ENCODE peak calls at places on chromosome 18, in eight cellular contexts. One of them, this sample, is unnamed. For H3K9me2 and H3K4me1, the result is how much of the 10 kb centered on the place peaks cover.

GRCh38 chr18:67410671-67411070 is 105.8 kb downstream of the DSEL start:
- DNase-seq in PC-9: no peak
- DNase-seq in PC-3: no peak
- DNase-seq in HCT116: no peak
- DNase-seq in GM23338: no peak
- DNase-seq in hepatocyte: no peak
- DNase-seq in Karpas-422: no peak
- DNase-seq in SK-N-SH: no peak
- DNase-seq in this sample: peak

GRCh38 chr18:22282311-22283235 is 113.2 kb downstream of the GATA6 start:
- DNase-seq in PC-9: peak
- DNase-seq in PC-3: peak
- DNase-seq in HCT116: peak
- DNase-seq in GM23338: peak
- DNase-seq in hepatocyte: peak
- DNase-seq in Karpas-422: no peak
- DNase-seq in SK-N-SH: no peak
- DNase-seq in this sample: peak

GRCh38 chr18:11309172-11309571 is 159.8 kb upstream of the PIEZO2 start:
- DNase-seq in PC-9: no peak
- DNase-seq in PC-3: peak
- DNase-seq in HCT116: peak
- DNase-seq in GM23338: peak
- DNase-seq in hepatocyte: no peak
- DNase-seq in Karpas-422: peak
- DNase-seq in SK-N-SH: no peak
- DNase-seq in this sample: peak

GRCh38 chr18:183769-184168 is 25.4 kb downstream of the USP14 start:
- DNase-seq in PC-9: no peak
- DNase-seq in PC-3: no peak
- DNase-seq in HCT116: no peak
- DNase-seq in GM23338: no peak
- DNase-seq in hepatocyte: no peak
- DNase-seq in Karpas-422: no peak
- DNase-seq in SK-N-SH: peak
- DNase-seq in this sample: peak

GRCh38 chr18:59918320-59918755 is 18.5 kb downstream of the PMAIP1 start:
- DNase-seq in PC-9: peak
- DNase-seq in PC-3: peak
- DNase-seq in HCT116: peak
- DNase-seq in GM23338: no peak
- DNase-seq in hepatocyte: peak
- DNase-seq in Karpas-422: peak
- DNase-seq in SK-N-SH: peak
- DNase-seq in this sample: peak

GRCh38 chr18:49669403-49669802 is 107.5 kb downstream of the LIPG start:
- DNase-seq in PC-9: no peak
- DNase-seq in PC-3: no peak
- DNase-seq in HCT116: no peak
- DNase-seq in GM23338: no peak
- DNase-seq in hepatocyte: no peak
- DNase-seq in Karpas-422: no peak
- DNase-seq in SK-N-SH: no peak
- DNase-seq in this sample: no peak

GRCh38 chr18:65439184-65439583 is 311.6 kb upstream of the CDH7 start:
- DNase-seq in PC-9: no peak
- DNase-seq in PC-3: peak
- DNase-seq in HCT116: no peak
- DNase-seq in GM23338: peak
- DNase-seq in hepatocyte: peak
- DNase-seq in Karpas-422: peak
- DNase-seq in SK-N-SH: peak
- DNase-seq in this sample: no peak

GRCh38 chr18:27461957-27462356 is 276.8 kb upstream of the CHST9 start:
- DNase-seq in PC-9: no peak
- DNase-seq in PC-3: no peak
- DNase-seq in HCT116: no peak
- DNase-seq in GM23338: no peak
- DNase-seq in hepatocyte: no peak
- DNase-seq in Karpas-422: no peak
- DNase-seq in SK-N-SH: no peak
- DNase-seq in this sample: no peak

GRCh38 chr18:44180683-44181082 is 500.0 kb upstream of the SETBP1 start:
- DNase-seq in PC-9: no peak
- DNase-seq in PC-3: peak
- DNase-seq in HCT116: no peak
- DNase-seq in GM23338: no peak
- DNase-seq in hepatocyte: no peak
- DNase-seq in Karpas-422: no peak
- DNase-seq in SK-N-SH: no peak
- DNase-seq in this sample: peak

GRCh38 chr18:76351961-76352581 is 143.0 kb downstream of the ZNF516 start:
- DNase-seq in PC-9: peak
- DNase-seq in PC-3: peak
- DNase-seq in HCT116: no peak
- DNase-seq in GM23338: peak
- DNase-seq in hepatocyte: peak
- DNase-seq in Karpas-422: no peak
- DNase-seq in SK-N-SH: peak
- DNase-seq in this sample: peak
- H3K9me2 ChIP-seq in PC-9: under half
- H3K9me2 ChIP-seq in PC-3: under half
- H3K9me2 ChIP-seq in HCT116: under half
- H3K9me2 ChIP-seq in GM23338: under half
- H3K9me2 ChIP-seq in hepatocyte: under half
- H3K9me2 ChIP-seq in Karpas-422: under half
- H3K9me2 ChIP-seq in SK-N-SH: under half
- H3K9me2 ChIP-seq in this sample: under half

GRCh38 chr18:47773931-47774330 is 156.5 kb downstream of the SMAD2 start:
- DNase-seq in PC-9: no peak
- DNase-seq in PC-3: no peak
- DNase-seq in HCT116: no peak
- DNase-seq in GM23338: no peak
- DNase-seq in hepatocyte: no peak
- DNase-seq in Karpas-422: no peak
- DNase-seq in SK-N-SH: no peak
- DNase-seq in this sample: no peak

GRCh38 chr18:47775961-47776360 is 154.5 kb downstream of the SMAD2 start:
- DNase-seq in PC-9: no peak
- DNase-seq in PC-3: peak
- DNase-seq in HCT116: no peak
- DNase-seq in GM23338: peak
- DNase-seq in hepatocyte: no peak
- DNase-seq in Karpas-422: peak
- DNase-seq in SK-N-SH: no peak
- DNase-seq in this sample: peak

GRCh38 chr18:47771922-47772321 is 158.5 kb downstream of the SMAD2 start:
- DNase-seq in PC-9: no peak
- DNase-seq in PC-3: no peak
- DNase-seq in HCT116: no peak
- DNase-seq in GM23338: no peak
- DNase-seq in hepatocyte: no peak
- DNase-seq in Karpas-422: no peak
- DNase-seq in SK-N-SH: no peak
- DNase-seq in this sample: no peak

GRCh38 chr18:47767699-47768098 is 162.8 kb downstream of the SMAD2 start:
- DNase-seq in PC-9: no peak
- DNase-seq in PC-3: no peak
- DNase-seq in HCT116: no peak
- DNase-seq in GM23338: no peak
- DNase-seq in hepatocyte: no peak
- DNase-seq in Karpas-422: peak
- DNase-seq in SK-N-SH: no peak
- DNase-seq in this sample: no peak

DNA sequence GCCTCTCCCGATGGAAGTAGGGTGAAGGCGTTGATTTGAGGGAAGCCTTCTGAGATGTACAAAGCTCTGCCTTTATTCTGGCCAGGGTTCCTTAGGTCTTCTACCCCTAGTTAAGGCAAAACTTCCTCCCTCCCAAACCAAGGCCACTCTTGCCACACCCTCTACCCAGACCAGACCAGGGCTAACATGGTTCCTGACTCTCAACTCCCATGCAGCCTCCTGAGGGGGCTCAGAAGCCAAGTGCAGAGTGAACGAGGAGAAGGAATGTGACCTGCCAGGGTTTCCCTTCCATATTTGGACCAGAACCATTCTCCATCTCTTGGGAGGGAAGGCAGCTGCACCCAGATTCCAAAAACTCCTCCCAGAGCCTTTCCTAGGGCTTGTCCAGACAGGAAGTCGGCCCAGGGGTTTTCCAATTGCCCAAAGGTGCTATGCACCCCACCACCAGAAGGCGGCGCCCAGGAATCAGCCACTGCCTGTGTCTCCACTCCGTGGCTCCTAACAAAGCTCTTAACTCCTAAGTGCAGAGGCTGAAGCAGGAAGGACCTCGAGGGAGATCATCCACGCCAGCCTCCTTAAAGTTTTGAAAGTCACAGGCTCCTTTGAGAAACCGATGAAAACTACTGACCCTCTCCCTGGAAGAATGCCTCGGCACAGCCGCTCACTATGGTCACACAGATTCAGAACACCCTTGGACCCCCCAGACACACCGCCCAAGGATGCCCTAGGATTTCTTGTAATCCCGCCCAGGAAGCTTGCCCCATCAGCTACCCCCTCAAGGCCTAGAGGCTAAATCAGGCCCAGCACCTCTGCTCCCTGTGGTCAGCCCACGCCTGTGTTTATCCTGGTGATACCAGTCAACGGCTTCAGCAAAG is 157.8 kb downstream of the SMAD2 start:
- DNase-seq in PC-9: peak
- DNase-seq in PC-3: peak
- DNase-seq in HCT116: peak
- DNase-seq in GM23338: peak
- DNase-seq in hepatocyte: peak
- DNase-seq in Karpas-422: peak
- DNase-seq in SK-N-SH: no peak
- DNase-seq in this sample: peak
- H2AFZ ChIP-seq in PC-9: no peak
- H2AFZ ChIP-seq in PC-3: no peak
- H2AFZ ChIP-seq in HCT116: peak
- H2AFZ ChIP-seq in GM23338: peak
- H2AFZ ChIP-seq in hepatocyte: no peak
- H2AFZ ChIP-seq in Karpas-422: no peak
- H2AFZ ChIP-seq in SK-N-SH: no peak
- H2AFZ ChIP-seq in this sample: peak

GRCh38 chr18:77528877-77529276 is 279.2 kb downstream of the GALR1 start:
- DNase-seq in PC-9: no peak
- DNase-seq in PC-3: no peak
- DNase-seq in HCT116: no peak
- DNase-seq in GM23338: no peak
- DNase-seq in hepatocyte: no peak
- DNase-seq in Karpas-422: no peak
- DNase-seq in SK-N-SH: no peak
- DNase-seq in this sample: no peak

GRCh38 chr18:77530732-77531131 is 281.1 kb downstream of the GALR1 start:
- DNase-seq in PC-9: no peak
- DNase-seq in PC-3: no peak
- DNase-seq in HCT116: no peak
- DNase-seq in GM23338: no peak
- DNase-seq in hepatocyte: no peak
- DNase-seq in Karpas-422: no peak
- DNase-seq in SK-N-SH: no peak
- DNase-seq in this sample: no peak

GRCh38 chr18:77526962-77527361 is 277.3 kb downstream of the GALR1 start:
- DNase-seq in PC-9: no peak
- DNase-seq in PC-3: no peak
- DNase-seq in HCT116: no peak
- DNase-seq in GM23338: no peak
- DNase-seq in hepatocyte: no peak
- DNase-seq in Karpas-422: no peak
- DNase-seq in SK-N-SH: no peak
- DNase-seq in this sample: no peak

GRCh38 chr18:77524909-77525308 is 275.3 kb downstream of the GALR1 start:
- DNase-seq in PC-9: no peak
- DNase-seq in PC-3: no peak
- DNase-seq in HCT116: no peak
- DNase-seq in GM23338: no peak
- DNase-seq in hepatocyte: no peak
- DNase-seq in Karpas-422: no peak
- DNase-seq in SK-N-SH: no peak
- DNase-seq in this sample: no peak

GRCh38 chr18:77529492-77529891 is 279.8 kb downstream of the GALR1 start:
- DNase-seq in PC-9: no peak
- DNase-seq in PC-3: no peak
- DNase-seq in HCT116: no peak
- DNase-seq in GM23338: no peak
- DNase-seq in hepatocyte: no peak
- DNase-seq in Karpas-422: no peak
- DNase-seq in SK-N-SH: no peak
- DNase-seq in this sample: no peak
- H3K4me1 ChIP-seq in PC-9: under half
- H3K4me1 ChIP-seq in PC-3: under half
- H3K4me1 ChIP-seq in HCT116: under half
- H3K4me1 ChIP-seq in GM23338: under half
- H3K4me1 ChIP-seq in hepatocyte: under half
- H3K4me1 ChIP-seq in Karpas-422: under half
- H3K4me1 ChIP-seq in SK-N-SH: under half
- H3K4me1 ChIP-seq in this sample: under half

GRCh38 chr18:31429623-31430022 is 17.9 kb upstream of the DSG3 start:
- DNase-seq in PC-9: no peak
- DNase-seq in PC-3: peak
- DNase-seq in HCT116: no peak
- DNase-seq in GM23338: peak
- DNase-seq in hepatocyte: peak
- DNase-seq in Karpas-422: no peak
- DNase-seq in SK-N-SH: no peak
- DNase-seq in this sample: no peak

GRCh38 chr18:31427010-31427409 is 20.5 kb upstream of the DSG3 start:
- DNase-seq in PC-9: no peak
- DNase-seq in PC-3: no peak
- DNase-seq in HCT116: no peak
- DNase-seq in GM23338: no peak
- DNase-seq in hepatocyte: no peak
- DNase-seq in Karpas-422: peak
- DNase-seq in SK-N-SH: no peak
- DNase-seq in this sample: no peak

GRCh38 chr18:31430072-31430471 is 17.5 kb upstream of the DSG3 start:
- DNase-seq in PC-9: no peak
- DNase-seq in PC-3: no peak
- DNase-seq in HCT116: no peak
- DNase-seq in GM23338: no peak
- DNase-seq in hepatocyte: no peak
- DNase-seq in Karpas-422: no peak
- DNase-seq in SK-N-SH: no peak
- DNase-seq in this sample: no peak

GRCh38 chr18:31426021-31426420 is 21.5 kb upstream of the DSG3 start:
- DNase-seq in PC-9: no peak
- DNase-seq in PC-3: no peak
- DNase-seq in HCT116: no peak
- DNase-seq in GM23338: no peak
- DNase-seq in hepatocyte: no peak
- DNase-seq in Karpas-422: no peak
- DNase-seq in SK-N-SH: no peak
- DNase-seq in this sample: no peak

DNA sequence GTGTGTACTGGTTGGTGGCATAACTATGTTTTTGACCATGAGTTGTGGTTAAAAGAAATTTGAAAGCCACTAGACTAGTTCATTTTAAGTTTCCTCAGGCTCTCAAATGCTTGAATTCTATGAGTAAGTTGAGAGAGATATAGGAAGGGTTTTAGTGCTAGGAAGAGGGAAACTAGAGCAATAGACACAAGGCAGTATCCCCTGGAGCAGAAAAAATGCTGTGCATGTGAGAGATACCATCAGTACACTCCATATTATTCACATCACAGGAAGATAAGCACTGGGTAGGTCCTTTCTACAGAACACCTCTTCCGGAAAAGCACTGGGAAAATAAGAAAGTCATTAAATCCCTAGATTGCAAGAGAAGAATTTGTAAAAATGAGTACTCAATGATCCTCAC is 19.3 kb upstream of the DSG3 start:
- DNase-seq in PC-9: no peak
- DNase-seq in PC-3: no peak
- DNase-seq in HCT116: no peak
- DNase-seq in GM23338: no peak
- DNase-seq in hepatocyte: no peak
- DNase-seq in Karpas-422: no peak
- DNase-seq in SK-N-SH: no peak
- DNase-seq in this sample: no peak
- H3K9me2 ChIP-seq in PC-9: under half
- H3K9me2 ChIP-seq in PC-3: under half
- H3K9me2 ChIP-seq in HCT116: under half
- H3K9me2 ChIP-seq in GM23338: under half
- H3K9me2 ChIP-seq in hepatocyte: under half
- H3K9me2 ChIP-seq in Karpas-422: under half
- H3K9me2 ChIP-seq in SK-N-SH: under half
- H3K9me2 ChIP-seq in this sample: under half

This sample was measured in GM23248.